ENCODE peak calls at places on chromosome 11, in ten cellular contexts. Z is MM.1S, P is Panc1, D is type B pancreatic cell, N is OCI-LY7, H is activated B cell treated with CpG ODN at 0.5 μM for 24 hours, J is osteocyte, Q is right atrium auricular region, I is brain microvascular endothelial cell, Y is ascending aorta. V is an unnamed sample.

GRCh38 chr11:23509023-23509422 is 648.7 kb upstream of the CCDC179 start:
- DNase-seq in Z (no peak), P (no peak), D (no peak), N (no peak), H (no peak), J (no peak), Q (no peak), I (peak; percentile 48), Y (no peak), V (no peak)

GRCh38 chr11:33874910-33875490 is 16.9 kb downstream of the LMO2 start:
- DNase-seq in Z (no peak), P (no peak), D (no peak), N (no peak), H (no peak), J (no peak), Q (no peak), I (no peak), Y (no peak), V (no peak)

GRCh38 chr11:111512296-111513239 is at the start of gene BTG4:
- DNase-seq in Z (peak; percentile 24), P (no peak), D (no peak), N (no peak), H (no peak), J (no peak), Q (no peak), I (no peak), Y (no peak), V (no peak)

GRCh38 chr11:13329670-13330401 is 52.2 kb downstream of the BMAL1 start:
- DNase-seq in Z (no peak), P (no peak), D (no peak), N (no peak), H (no peak), J (no peak), Q (no peak), I (no peak), Y (no peak), V (peak; percentile 18)

GRCh38 chr11:82969811-82970210 is 68.3 kb downstream of the DDIAS start:
- DNase-seq in Z (peak; percentile 95), P (no peak), D (no peak), N (peak; percentile 94), H (no peak), J (no peak), Q (no peak), I (no peak), Y (no peak), V (no peak)

GRCh38 chr11:102406099-102406498 is 46.5 kb downstream of the TMEM123 start:
- DNase-seq in Z (no peak), P (no peak), D (no peak), N (no peak), H (no peak), J (no peak), Q (no peak), I (no peak), Y (no peak), V (no peak)

GRCh38 chr11:57680552-57680874 is 12.6 kb downstream of the ZDHHC5 start:
- DNase-seq in Z (no peak), P (no peak), D (no peak), N (no peak), H (no peak), J (no peak), Q (no peak), I (peak; percentile 6), Y (no peak), V (no peak)

GRCh38 chr11:64763804-64764611 is 4.2 kb upstream of the PYGM start:
- DNase-seq in Z (no peak), P (no peak), D (no peak), N (no peak), H (no peak), J (no peak), Q (no peak), I (no peak), Y (peak; percentile 62), V (no peak)

GRCh38 chr11:102359372-102359771 is 12.4 kb downstream of the BIRC2 start:
- DNase-seq in Z (no peak), P (no peak), D (no peak), N (no peak), H (no peak), J (no peak), Q (no peak), I (no peak), Y (no peak), V (no peak)

GRCh38 chr11:57378166-57378565 is 2.8 kb downstream of the PRG3 start:
- DNase-seq in Z (no peak), P (no peak), D (no peak), N (no peak), H (no peak), J (no peak), Q (no peak), I (no peak), Y (no peak), V (no peak)

GRCh38 chr11:64560139-64560771 is 30.8 kb upstream of the SLC22A12 start:
- DNase-seq in Z (no peak), P (no peak), D (no peak), N (no peak), H (no peak), J (no peak), Q (no peak), I (no peak), Y (no peak), V (no peak)

GRCh38 chr11:16924826-16925494 is 89.3 kb downstream of the PLEKHA7 start:
- DNase-seq in Z (no peak), P (no peak), D (peak; percentile 78), N (no peak), H (no peak), J (no peak), Q (no peak), I (peak; percentile 6), Y (no peak), V (no peak)

GRCh38 chr11:72730243-72730642 is 22.0 kb downstream of the ARAP1 start:
- DNase-seq in Z (no peak), P (no peak), D (no peak), N (no peak), H (no peak), J (no peak), Q (no peak), I (no peak), Y (no peak), V (no peak)

GRCh38 chr11:14907411-14908213 is 15.6 kb upstream of the CYP2R1 start:
- DNase-seq in Z (peak; percentile 66), P (no peak), D (peak; percentile 80), N (peak; percentile 76), H (peak; percentile 73), J (no peak), Q (peak; percentile 83), I (peak; percentile 44), Y (peak; percentile 89), V (no peak)

DNA sequence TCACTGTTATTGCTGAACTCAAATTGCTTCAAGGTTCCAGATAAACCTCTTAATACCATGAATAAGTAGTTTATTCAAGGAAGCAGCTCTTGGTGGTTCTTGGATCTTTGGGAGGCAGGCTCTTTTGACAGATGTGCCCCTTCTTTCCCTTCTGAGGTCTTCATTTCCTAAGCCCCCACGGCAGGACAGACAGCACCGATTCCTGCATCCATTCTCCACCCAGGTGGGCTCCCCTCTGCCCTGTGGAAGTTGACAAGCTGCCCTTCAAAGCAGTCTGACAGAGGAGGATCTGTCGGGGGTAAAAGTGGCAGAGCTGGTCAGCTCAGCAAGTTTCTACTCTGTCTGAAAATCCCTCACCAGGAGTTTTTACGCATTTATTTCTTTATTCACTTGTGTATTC is 605.3 kb upstream of the B3GAT1 start:
- DNase-seq in Z (no peak), P (no peak), D (no peak), N (no peak), H (no peak), J (no peak), Q (no peak), I (no peak), Y (no peak), V (no peak)
- TF ChIP-seq CTCF in Z (no peak), P (no peak), D (no peak), N (no peak), H (no peak), J (no peak), Q (no peak), I (no peak), Y (no peak), V (no peak)

GRCh38 chr11:27842290-27842689 is 142.0 kb upstream of the BDNF start:
- DNase-seq in Z (no peak), P (no peak), D (no peak), N (no peak), H (no peak), J (no peak), Q (no peak), I (no peak), Y (no peak), V (no peak)

GRCh38 chr11:27837895-27838563 is 137.8 kb upstream of the BDNF start:
- DNase-seq in Z (no peak), P (no peak), D (no peak), N (no peak), H (no peak), J (no peak), Q (no peak), I (no peak), Y (no peak), V (no peak)

GRCh38 chr11:27838674-27839073 is 138.4 kb upstream of the BDNF start:
- DNase-seq in Z (no peak), P (no peak), D (no peak), N (no peak), H (no peak), J (no peak), Q (no peak), I (no peak), Y (no peak), V (no peak)

GRCh38 chr11:27839226-27839913 is 139.1 kb upstream of the BDNF start:
- DNase-seq in Z (peak; percentile 45), P (no peak), D (no peak), N (peak; percentile 18), H (no peak), J (no peak), Q (no peak), I (peak; percentile 11), Y (no peak), V (no peak)
- TF ChIP-seq CTCF in Z (peak; percentile 51), P (peak; percentile 21), D (peak; percentile 46), N (peak; percentile 73), H (no peak), J (peak; percentile 64), Q (no peak), I (peak; percentile 61), Y (no peak), V (peak; percentile 25)

GRCh38 chr11:2927851-2928604 is 1.2 kb downstream of the PHLDA2 start:
- DNase-seq in Z (no peak), P (no peak), D (no peak), N (no peak), H (no peak), J (no peak), Q (no peak), I (no peak), Y (no peak), V (no peak)
- TF ChIP-seq CTCF in Z (no peak), P (no peak), D (no peak), N (no peak), H (no peak), J (no peak), Q (no peak), I (peak; percentile 7), Y (no peak), V (no peak)

GRCh38 chr11:110098645-110099044 is 5.5 kb downstream of the ZC3H12C start:
- DNase-seq in Z (peak; percentile 36), P (no peak), D (no peak), N (peak; percentile 9), H (no peak), J (no peak), Q (no peak), I (no peak), Y (no peak), V (no peak)
- TF ChIP-seq CTCF in Z (peak; percentile 34), P (no peak), D (peak; percentile 13), N (peak; percentile 25), H (no peak), J (peak; percentile 28), Q (no peak), I (no peak), Y (no peak), V (no peak)

GRCh38 chr11:60710482-60710881 is 11.1 kb downstream of the MS4A8 start:
- DNase-seq in Z (no peak), P (no peak), D (no peak), N (no peak), H (no peak), J (no peak), Q (no peak), I (peak; percentile 5), Y (no peak), V (no peak)
- TF ChIP-seq CTCF in Z (no peak), P (peak; percentile 53), D (peak; percentile 33), N (no peak), H (no peak), J (no peak), Q (no peak), I (peak; percentile 26), Y (no peak), V (no peak)

V was measured in D721Med.